ENCODE peak calls at places on chromosome 20, in ten cellular contexts. M, C, F, A, R, T, V, H, O and D are unnamed samples.

GRCh38 chr20:53224851-53225250 is 252.7 kb downstream of the TSHZ2 start:
- DNase-seq in C (no peak), H (no peak), A (no peak), R (no peak), O (no peak), F (no peak), V (no peak), T (no peak), M (no peak), D (no peak)

GRCh38 chr20:33125983-33126382 is 42.0 kb upstream of the BPIFA2 start:
- DNase-seq in O (no peak), V (no peak), H (no peak), R (no peak), M (no peak), C (no peak), A (no peak), F (no peak), T (no peak), D (no peak)

GRCh38 chr20:8901237-8902025 is 167.5 kb upstream of the PLCB4 start:
- DNase-seq in M (no peak), O (no peak), F (no peak), A (no peak), R (no peak), T (no peak), V (peak), H (no peak), C (peak), D (no peak)

GRCh38 chr20:36439040-36439730 is 102.1 kb upstream of the MYL9 start:
- DNase-seq in V (no peak), M (peak), T (peak), H (no peak), O (peak), A (peak), R (peak), F (peak), C (peak), D (peak)

GRCh38 chr20:49165611-49166010 is 22.5 kb downstream of the STAU1 start:
- DNase-seq in V (no peak), C (no peak), F (no peak), R (no peak), O (no peak), T (no peak), A (no peak), H (no peak), M (no peak), D (no peak)

GRCh38 chr20:25282034-25282781 is 34.3 kb downstream of the PYGB start:
- DNase-seq in C (peak), O (peak), A (peak), M (peak), T (no peak), H (no peak), F (peak), R (peak), V (peak), D (peak)

GRCh38 chr20:1764136-1765033 is 106.8 kb upstream of the SIRPG start:
- DNase-seq in H (no peak), O (peak), T (peak), R (peak), V (peak), A (peak), C (peak), M (peak), F (peak), D (peak)

GRCh38 chr20:24487648-24488047 is 18.2 kb downstream of the SYNDIG1 start:
- DNase-seq in A (no peak), H (no peak), F (peak), T (no peak), O (no peak), V (no peak), R (no peak), C (no peak), M (no peak), D (no peak)

GRCh38 chr20:31747640-31748039 is 8.6 kb downstream of the TPX2 start:
- DNase-seq in H (no peak), A (no peak), O (no peak), C (no peak), F (no peak), V (no peak), M (no peak), R (no peak), T (no peak), D (no peak)

GRCh38 chr20:61299613-61300012 is 47.6 kb downstream of the CDH4 start:
- DNase-seq in T (no peak), R (no peak), C (no peak), A (no peak), M (no peak), V (no peak), F (no peak), O (no peak), H (no peak), D (no peak)

GRCh38 chr20:3156811-3157619 is 2.6 kb downstream of the FASTKD5 start:
- DNase-seq in O (no peak), M (no peak), F (no peak), H (no peak), T (no peak), C (no peak), R (no peak), A (no peak), V (no peak), D (peak)

DNA sequence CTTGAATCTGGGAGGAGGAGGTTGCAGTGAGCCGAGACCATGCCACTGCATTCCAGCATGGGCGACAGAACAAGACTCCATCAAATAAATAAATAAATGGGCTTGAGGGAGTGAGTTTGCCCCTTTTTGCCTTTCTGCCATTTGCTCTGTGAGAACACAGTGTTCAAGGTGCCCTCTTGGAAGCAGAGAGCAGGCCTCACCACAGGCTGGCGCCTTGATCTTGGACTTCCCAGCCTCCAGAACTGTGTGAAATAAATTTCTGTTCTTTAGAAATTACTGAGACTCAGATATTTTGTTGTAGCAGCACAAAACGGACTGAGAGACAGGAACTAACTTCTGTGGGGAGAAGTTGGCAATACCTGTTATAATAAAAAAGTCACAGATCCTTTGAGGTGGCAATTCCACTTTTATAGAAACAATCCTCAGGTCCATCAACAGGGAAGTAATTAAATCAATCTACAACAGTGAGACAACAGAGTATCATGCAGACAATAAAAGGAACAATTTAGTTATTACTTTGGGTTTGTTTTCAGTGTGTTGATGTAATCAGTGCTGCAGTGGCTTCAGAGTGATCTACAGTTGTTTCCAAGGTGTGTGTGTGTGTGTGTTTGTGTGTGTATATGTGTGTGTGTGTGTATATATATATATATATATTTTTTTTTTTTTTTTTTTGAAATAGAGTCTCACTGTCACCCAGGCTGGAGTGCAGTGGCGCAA is 24.5 kb downstream of the PKIG start:
- DNase-seq in F (peak), M (no peak), A (no peak), T (no peak), V (no peak), H (no peak), R (no peak), O (no peak), C (no peak), D (no peak)
- H3K27ac ChIP-seq in F (no peak), M (no peak), A (no peak), T (no peak), V (no peak), H (peak), R (no peak), O (no peak), C (no peak), D (no peak)

GRCh38 chr20:35318502-35319157 is 26.4 kb upstream of the FAM83C start:
- DNase-seq in H (no peak), O (no peak), A (no peak), M (no peak), T (peak), R (no peak), V (no peak), F (no peak), C (no peak), D (peak)
- TF ChIP-seq POLR2A in H (no peak), O (no peak), A (no peak), M (no peak), T (peak), R (no peak), V (no peak), F (no peak), C (no peak), D (no peak)

GRCh38 chr20:57966609-57967008 is 256.8 kb upstream of the PMEPA1 start:
- DNase-seq in M (no peak), V (no peak), R (no peak), C (no peak), H (no peak), T (no peak), A (no peak), F (no peak), O (no peak), D (no peak)

GRCh38 chr20:57965441-57965840 is 255.6 kb upstream of the PMEPA1 start:
- DNase-seq in C (no peak), V (no peak), O (no peak), H (no peak), M (no peak), A (no peak), T (no peak), R (no peak), F (no peak), D (no peak)

GRCh38 chr20:57967364-57967763 is 257.5 kb upstream of the PMEPA1 start:
- DNase-seq in C (no peak), H (no peak), R (no peak), F (no peak), T (no peak), M (no peak), V (no peak), O (no peak), A (no peak), D (no peak)

GRCh38 chr20:57960803-57961575 is 251.2 kb upstream of the PMEPA1 start:
- DNase-seq in T (peak), O (no peak), H (no peak), C (no peak), F (no peak), R (no peak), A (no peak), V (no peak), M (no peak), D (no peak)

GRCh38 chr20:57964011-57964862 is 254.4 kb upstream of the PMEPA1 start:
- DNase-seq in T (no peak), M (no peak), R (no peak), A (no peak), F (no peak), H (no peak), O (no peak), V (no peak), C (no peak), D (no peak)
- H3K27ac ChIP-seq in T (peak), M (peak), R (peak), A (no peak), F (no peak), H (peak), O (peak), V (peak), C (peak), D (no peak)

GRCh38 chr20:56431451-56431850 is 19.4 kb downstream of the CASS4 start:
- DNase-seq in A (no peak), V (no peak), H (no peak), O (no peak), T (no peak), F (no peak), M (no peak), C (no peak), R (no peak), D (no peak)

GRCh38 chr20:56433880-56434255 is 21.8 kb downstream of the CASS4 start:
- DNase-seq in F (no peak), T (no peak), M (no peak), A (no peak), O (no peak), H (no peak), R (no peak), V (peak), C (no peak), D (peak)

GRCh38 chr20:56430471-56430870 is 18.4 kb downstream of the CASS4 start:
- DNase-seq in A (no peak), R (no peak), M (no peak), O (no peak), V (no peak), F (no peak), T (no peak), C (no peak), H (no peak), D (no peak)

GRCh38 chr20:56430957-56431356 is 18.9 kb downstream of the CASS4 start:
- DNase-seq in C (no peak), F (no peak), M (no peak), H (no peak), R (no peak), A (no peak), V (no peak), O (no peak), T (no peak), D (no peak)

GRCh38 chr20:56433221-56433879 is 21.3 kb downstream of the CASS4 start:
- DNase-seq in T (no peak), M (no peak), A (no peak), F (no peak), V (no peak), O (no peak), H (no peak), R (no peak), C (no peak), D (peak)
- TF ChIP-seq POLR2A in T (no peak), M (no peak), A (no peak), F (no peak), V (no peak), O (no peak), H (no peak), R (no peak), C (no peak), D (no peak)